ENCODE peak calls at places on chromosomes 6 and 20, in four cellular contexts. One of them, this sample, is unnamed.

GRCh38 chr6:7391244-7391643 is 1.6 kb downstream of the RIOK1 start:
- DNase-seq in KBM-7: peak
- DNase-seq in uterus: no peak
- DNase-seq in anterior cingulate cortex: no peak
- DNase-seq in this sample: no peak

GRCh38 chr6:46895930-46896329 is 25.8 kb downstream of the ADGRF5 start:
- DNase-seq in anterior cingulate cortex: no peak
- DNase-seq in KBM-7: no peak
- DNase-seq in uterus: no peak
- DNase-seq in this sample: no peak

GRCh38 chr6:1188199-1188598 is 123.7 kb upstream of the FOXQ1 start:
- DNase-seq in uterus: no peak
- DNase-seq in anterior cingulate cortex: no peak
- DNase-seq in KBM-7: no peak
- DNase-seq in this sample: no peak

GRCh38 chr6:111978826-111979225 is 75.1 kb upstream of the CCN6 start:
- DNase-seq in anterior cingulate cortex: no peak
- DNase-seq in uterus: no peak
- DNase-seq in KBM-7: no peak
- DNase-seq in this sample: no peak

GRCh38 chr6:40563111-40563510 is 24.1 kb downstream of the LRFN2 start:
- DNase-seq in uterus: no peak
- DNase-seq in KBM-7: no peak
- DNase-seq in anterior cingulate cortex: no peak
- DNase-seq in this sample: no peak

GRCh38 chr6:106745396-106745795 is 116.0 kb downstream of the QRSL1 start:
- DNase-seq in KBM-7: no peak
- DNase-seq in anterior cingulate cortex: no peak
- DNase-seq in uterus: no peak
- DNase-seq in this sample: no peak

GRCh38 chr20:59706106-59706693 is 101.9 kb downstream of the PHACTR3 start:
- DNase-seq in anterior cingulate cortex: no peak
- DNase-seq in KBM-7: no peak
- DNase-seq in uterus: no peak
- DNase-seq in this sample: no peak

GRCh38 chr20:62427172-62428007 is at the start of gene RBBP8NL:
- DNase-seq in uterus: no peak
- DNase-seq in anterior cingulate cortex: no peak
- DNase-seq in KBM-7: no peak
- DNase-seq in this sample: no peak

GRCh38 chr6:31639449-31639861 is 13.0 kb downstream of the BAG6 start:
- DNase-seq in anterior cingulate cortex: no peak
- DNase-seq in uterus: no peak
- DNase-seq in KBM-7: no peak
- DNase-seq in this sample: no peak